ENCODE peak calls at places on chromosomes 6 and 20, in nine cellular contexts. One of them, this sample, is unnamed.

GRCh38 chr6:137690029-137690428 is 177.0 kb upstream of the TNFAIP3 start:
- DNase-seq in fibroblast of pulmonary artery: no peak
- DNase-seq in D341Med: no peak
- DNase-seq in heart left ventricle: no peak
- DNase-seq in IMR-90: no peak
- DNase-seq in pancreas: no peak
- DNase-seq in GM12865: no peak
- DNase-seq in H9: no peak
- DNase-seq in stimulated activated CD4-positive, alpha-beta T cell treated with anti-CD3 and anti-CD28 coated beads, TNF-alpha, amount 100 ng/mL, for 48 hours: no peak
- DNase-seq in this sample: no peak

GRCh38 chr6:170112583-170112860 is 178.4 kb downstream of the DLL1 start:
- DNase-seq in fibroblast of pulmonary artery: no peak
- DNase-seq in D341Med: no peak
- DNase-seq in heart left ventricle: no peak
- DNase-seq in IMR-90: no peak
- DNase-seq in pancreas: peak; percentile 17
- DNase-seq in GM12865: no peak
- DNase-seq in H9: no peak
- DNase-seq in stimulated activated CD4-positive, alpha-beta T cell treated with anti-CD3 and anti-CD28 coated beads, TNF-alpha, amount 100 ng/mL, for 48 hours: no peak
- DNase-seq in this sample: no peak

GRCh38 chr20:50380697-50381040 is 129.5 kb upstream of the PTPN1 start:
- DNase-seq in fibroblast of pulmonary artery: peak; percentile 70
- DNase-seq in D341Med: peak; percentile 69
- DNase-seq in heart left ventricle: no peak
- DNase-seq in IMR-90: peak; percentile 65
- DNase-seq in pancreas: no peak
- DNase-seq in GM12865: no peak
- DNase-seq in H9: no peak
- DNase-seq in stimulated activated CD4-positive, alpha-beta T cell treated with anti-CD3 and anti-CD28 coated beads, TNF-alpha, amount 100 ng/mL, for 48 hours: no peak
- DNase-seq in this sample: peak; percentile 80

GRCh38 chr20:19405958-19406357 is 193.5 kb downstream of the SLC24A3 start:
- DNase-seq in fibroblast of pulmonary artery: no peak
- DNase-seq in D341Med: no peak
- DNase-seq in heart left ventricle: no peak
- DNase-seq in IMR-90: no peak
- DNase-seq in pancreas: no peak
- DNase-seq in GM12865: no peak
- DNase-seq in H9: no peak
- DNase-seq in stimulated activated CD4-positive, alpha-beta T cell treated with anti-CD3 and anti-CD28 coated beads, TNF-alpha, amount 100 ng/mL, for 48 hours: no peak
- DNase-seq in this sample: no peak

GRCh38 chr20:25989196-25989595 is 292.5 kb upstream of the ZNF337 start:
- DNase-seq in fibroblast of pulmonary artery: no peak
- DNase-seq in D341Med: no peak
- DNase-seq in heart left ventricle: no peak
- DNase-seq in IMR-90: no peak
- DNase-seq in pancreas: no peak
- DNase-seq in GM12865: no peak
- DNase-seq in H9: no peak
- DNase-seq in stimulated activated CD4-positive, alpha-beta T cell treated with anti-CD3 and anti-CD28 coated beads, TNF-alpha, amount 100 ng/mL, for 48 hours: no peak
- DNase-seq in this sample: no peak

GRCh38 chr20:49610701-49611538 is 43.0 kb upstream of the PTGIS start:
- DNase-seq in fibroblast of pulmonary artery: peak; percentile 59
- DNase-seq in D341Med: peak; percentile 93
- DNase-seq in heart left ventricle: peak; percentile 62
- DNase-seq in IMR-90: no peak
- DNase-seq in pancreas: peak; percentile 94
- DNase-seq in GM12865: peak; percentile 91
- DNase-seq in H9: peak; percentile 95
- DNase-seq in stimulated activated CD4-positive, alpha-beta T cell treated with anti-CD3 and anti-CD28 coated beads, TNF-alpha, amount 100 ng/mL, for 48 hours: peak; percentile 68
- DNase-seq in this sample: peak; percentile 40

GRCh38 chr6:125670586-125670985 is 78.8 kb upstream of the HEY2 start:
- DNase-seq in fibroblast of pulmonary artery: peak; percentile 7
- DNase-seq in D341Med: no peak
- DNase-seq in heart left ventricle: peak; percentile 30
- DNase-seq in IMR-90: no peak
- DNase-seq in pancreas: no peak
- DNase-seq in GM12865: no peak
- DNase-seq in H9: peak; percentile 72
- DNase-seq in stimulated activated CD4-positive, alpha-beta T cell treated with anti-CD3 and anti-CD28 coated beads, TNF-alpha, amount 100 ng/mL, for 48 hours: no peak
- DNase-seq in this sample: no peak

GRCh38 chr6:106223300-106223930 is 102.1 kb downstream of the ATG5 start:
- DNase-seq in fibroblast of pulmonary artery: peak; percentile 85
- DNase-seq in D341Med: peak; percentile 39
- DNase-seq in heart left ventricle: peak; percentile 51
- DNase-seq in IMR-90: peak; percentile 79
- DNase-seq in pancreas: no peak
- DNase-seq in GM12865: peak; percentile 88
- DNase-seq in H9: no peak
- DNase-seq in stimulated activated CD4-positive, alpha-beta T cell treated with anti-CD3 and anti-CD28 coated beads, TNF-alpha, amount 100 ng/mL, for 48 hours: peak; percentile 34
- DNase-seq in this sample: peak; percentile 88

GRCh38 chr20:1427457-1428054 is 34.7 kb upstream of the FKBP1A start:
- DNase-seq in fibroblast of pulmonary artery: peak; percentile 62
- DNase-seq in D341Med: no peak
- DNase-seq in heart left ventricle: no peak
- DNase-seq in IMR-90: peak; percentile 37
- DNase-seq in pancreas: no peak
- DNase-seq in GM12865: no peak
- DNase-seq in H9: peak; percentile 76
- DNase-seq in stimulated activated CD4-positive, alpha-beta T cell treated with anti-CD3 and anti-CD28 coated beads, TNF-alpha, amount 100 ng/mL, for 48 hours: no peak
- DNase-seq in this sample: peak; percentile 87

This sample was measured in fibroblast of villous mesenchyme.